ENCODE peak calls at places on chromosomes 6 and 20, in nine cellular contexts. Y, W, M, T, F, H, V, Q and B are unnamed samples.

GRCh38 chr6:100468013-100468622 is 3.4 kb upstream of the SIM1 start:
- DNase-seq in Y (no peak), W (no peak), M (no peak), T (no peak), F (no peak), H (no peak), V (no peak), Q (no peak), B (no peak)

GRCh38 chr6:15021074-15021473 is 224.8 kb upstream of the JARID2 start:
- DNase-seq in Y (no peak), W (no peak), M (no peak), T (no peak), F (no peak), H (no peak), V (no peak), Q (no peak), B (no peak)

GRCh38 chr6:68777956-68778355 is 142.9 kb downstream of the ADGRB3 start:
- DNase-seq in Y (no peak), W (peak; percentile 63), M (no peak), T (peak; percentile 21), F (peak; percentile 32), H (peak; percentile 31), V (no peak), Q (no peak), B (peak; percentile 62)

GRCh38 chr6:36688534-36689075 is 9.0 kb upstream of the RAB44 start:
- DNase-seq in Y (no peak), W (no peak), M (no peak), T (no peak), F (no peak), H (peak; percentile 67), V (no peak), Q (no peak), B (peak; percentile 46)

GRCh38 chr6:34589633-34590139 is 33.6 kb upstream of the SPDEF start:
- DNase-seq in Y (no peak), W (no peak), M (no peak), T (no peak), F (no peak), H (no peak), V (no peak), Q (no peak), B (no peak)

GRCh38 chr6:125149256-125150144 is 4.1 kb upstream of the TPD52L1 start:
- DNase-seq in Y (no peak), W (peak; percentile 14), M (no peak), T (no peak), F (no peak), H (peak; percentile 51), V (no peak), Q (no peak), B (peak; percentile 71)

GRCh38 chr6:97591955-97592354 is 308.9 kb upstream of the MMS22L start:
- DNase-seq in Y (no peak), W (no peak), M (no peak), T (no peak), F (no peak), H (no peak), V (no peak), Q (peak; percentile 84), B (no peak)

GRCh38 chr6:169902604-169903003 is 151.2 kb downstream of the ERMARD start:
- DNase-seq in Y (no peak), W (no peak), M (peak; percentile 35), T (no peak), F (no peak), H (no peak), V (no peak), Q (no peak), B (no peak)

GRCh38 chr6:112018619-112019416 is 35.1 kb upstream of the CCN6 start:
- DNase-seq in Y (no peak), W (peak; percentile 71), M (peak; percentile 76), T (no peak), F (peak; percentile 86), H (peak; percentile 49), V (no peak), Q (no peak), B (peak; percentile 76)

GRCh38 chr6:11645016-11645415 is 107.5 kb downstream of the TMEM170B start:
- DNase-seq in Y (no peak), W (peak; percentile 67), M (no peak), T (no peak), F (no peak), H (peak; percentile 53), V (no peak), Q (no peak), B (no peak)

GRCh38 chr6:22147983-22148797 is 148.6 kb downstream of the PRL start:
- DNase-seq in Y (peak; percentile 27), W (peak; percentile 74), M (no peak), T (peak; percentile 22), F (peak; percentile 56), H (peak; percentile 72), V (no peak), Q (peak; percentile 29), B (peak; percentile 62)

GRCh38 chr6:116101790-116102189 is 1.1 kb downstream of the NT5DC1 start:
- DNase-seq in Y (no peak), W (no peak), M (no peak), T (no peak), F (no peak), H (no peak), V (no peak), Q (no peak), B (no peak)

DNA sequence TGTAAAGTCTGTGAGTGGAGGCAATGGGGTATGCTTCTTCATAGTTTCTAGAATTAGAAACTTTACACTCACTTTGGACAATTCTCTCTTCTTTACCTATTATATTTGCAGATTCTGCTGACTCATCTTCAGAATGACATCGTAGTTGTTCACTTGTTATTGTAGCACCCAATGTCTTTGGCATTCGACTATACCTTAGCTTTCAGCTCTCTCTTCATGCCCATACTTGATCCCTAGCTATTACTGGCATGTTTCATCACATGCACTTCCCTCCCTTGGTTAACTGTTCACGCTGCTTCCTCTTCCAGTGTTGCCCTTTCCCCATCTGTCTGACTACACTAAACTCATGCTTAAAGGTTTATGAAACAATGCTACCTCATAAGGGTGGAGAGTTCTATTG is 298.1 kb upstream of the TCF21 start:
- DNase-seq in Y (peak; percentile 76), W (no peak), M (no peak), T (no peak), F (no peak), H (peak; percentile 43), V (no peak), Q (no peak), B (peak; percentile 69)
- H3K4me3 ChIP-seq in Y (no peak overlapping the region), W (no peak overlapping the region), M (no peak overlapping the region), T (no peak overlapping the region), F (no peak overlapping the region), H (no peak overlapping the region), V (no peak overlapping the region), Q (no peak overlapping the region), B (no peak overlapping the region)

GRCh38 chr20:3209946-3210317 is 634 bp downstream of the ITPA start:
- DNase-seq in Y (no peak), W (no peak), M (no peak), T (no peak), F (no peak), H (peak; percentile 26), V (no peak), Q (no peak), B (peak; percentile 20)

GRCh38 chr20:3204124-3204794 is at the start of gene DDRGK1:
- DNase-seq in Y (peak; percentile 88), W (peak; percentile 81), M (peak; percentile 93), T (peak; percentile 85), F (peak; percentile 89), H (peak; percentile 79), V (peak; percentile 54), Q (peak; percentile 88), B (peak; percentile 74)

GRCh38 chr20:3210346-3210745 is 1.0 kb downstream of the ITPA start:
- DNase-seq in Y (no peak), W (no peak), M (no peak), T (no peak), F (no peak), H (no peak), V (no peak), Q (no peak), B (no peak)

GRCh38 chr20:3213226-3213625 is 3.9 kb downstream of the ITPA start:
- DNase-seq in Y (no peak), W (no peak), M (no peak), T (no peak), F (no peak), H (no peak), V (no peak), Q (no peak), B (no peak)

GRCh38 chr20:3209023-3209945 is at the start of gene ITPA:
- DNase-seq in Y (peak; percentile 58), W (peak; percentile 42), M (no peak), T (peak; percentile 56), F (peak; percentile 57), H (peak; percentile 37), V (no peak), Q (peak; percentile 74), B (peak; percentile 28)
- TF ChIP-seq CTCF in Y (no peak), W (no peak), M (no peak), T (no peak), F (no peak), H (no peak), V (no peak), Q (no peak), B (no peak)

DNA sequence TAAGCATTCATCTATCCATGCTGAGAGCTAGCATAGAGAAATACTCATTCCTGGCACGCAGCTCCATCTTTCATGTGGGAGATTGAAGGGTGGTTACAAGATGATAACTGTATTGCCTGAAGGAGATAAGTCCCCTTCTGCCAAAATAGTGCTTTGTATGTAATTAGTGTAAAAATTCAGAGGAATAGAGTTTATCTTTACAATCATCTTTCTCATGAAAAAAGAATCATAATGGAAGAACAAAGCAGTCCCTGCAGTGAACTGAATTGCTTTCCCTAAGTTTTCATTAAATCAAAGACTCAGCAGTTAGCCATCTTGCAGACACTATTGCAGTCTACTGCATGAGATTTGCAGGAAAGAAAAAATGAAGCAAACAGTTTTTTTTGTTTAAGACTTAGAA is 256.5 kb downstream of the SLC35F1 start:
- DNase-seq in Y (no peak), W (no peak), M (no peak), T (no peak), F (no peak), H (no peak), V (no peak), Q (no peak), B (no peak)
- H3K4me3 ChIP-seq in Y (no peak overlapping the region), W (no peak overlapping the region), M (no peak overlapping the region), T (no peak overlapping the region), F (no peak overlapping the region), H (no peak overlapping the region), V (no peak overlapping the region), Q (no peak overlapping the region), B (no peak overlapping the region)

GRCh38 chr6:78614961-78615360 is 252.4 kb upstream of the IRAK1BP1 start:
- DNase-seq in Y (no peak), W (no peak), M (no peak), T (no peak), F (no peak), H (no peak), V (no peak), Q (no peak), B (no peak)

GRCh38 chr6:78611097-78611625 is 256.2 kb upstream of the IRAK1BP1 start:
- DNase-seq in Y (no peak), W (no peak), M (no peak), T (no peak), F (no peak), H (no peak), V (no peak), Q (peak; percentile 11), B (no peak)

GRCh38 chr6:78607188-78607587 is 260.2 kb upstream of the IRAK1BP1 start:
- DNase-seq in Y (no peak), W (peak; percentile 31), M (no peak), T (no peak), F (no peak), H (peak; percentile 76), V (no peak), Q (no peak), B (peak; percentile 54)

GRCh38 chr6:78615430-78615904 is 251.9 kb upstream of the IRAK1BP1 start:
- DNase-seq in Y (no peak), W (peak; percentile 40), M (no peak), T (no peak), F (no peak), H (no peak), V (no peak), Q (no peak), B (peak; percentile 34)

GRCh38 chr6:78611886-78612480 is 255.4 kb upstream of the IRAK1BP1 start:
- DNase-seq in Y (peak; percentile 47), W (peak; percentile 45), M (no peak), T (no peak), F (no peak), H (peak; percentile 41), V (no peak), Q (peak; percentile 77), B (peak; percentile 34)
- TF ChIP-seq CTCF in Y (peak; percentile 33), W (peak; percentile 66), M (no peak), T (peak; percentile 66), F (no peak), H (peak; percentile 67), V (peak; percentile 77), Q (peak; percentile 77), B (peak; percentile 64)